ENCODE peak calls at places on chromosome 18, in five cellular contexts. J is breast epithelium; K is lung; D is left ventricle myocardium inferior; N is CD8-positive, alpha-beta T cell. F is an unnamed sample.

GRCh38 chr18:5518899-5519371 is 24.9 kb downstream of the EPB41L3 start:
- DNase-seq in J (no peak), K (no peak), D (no peak), N (no peak), F (no peak)

GRCh38 chr18:63155169-63155852 is 164.3 kb downstream of the BCL2 start:
- DNase-seq in J (no peak), K (peak), D (peak), N (peak), F (peak)

GRCh38 chr18:50651334-50651733 is 91.4 kb downstream of the MAPK4 start:
- DNase-seq in J (peak), K (no peak), D (no peak), N (no peak), F (no peak)

GRCh38 chr18:59897321-59897954 is 2.4 kb upstream of the PMAIP1 start:
- DNase-seq in J (no peak), K (no peak), D (no peak), N (no peak), F (no peak)

GRCh38 chr18:62420151-62420512 is 95.0 kb downstream of the TNFRSF11A start:
- DNase-seq in J (no peak), K (no peak), D (no peak), N (no peak), F (no peak)

GRCh38 chr18:56933472-56933871 is 213.4 kb upstream of the BOD1L2 start:
- DNase-seq in J (no peak), K (no peak), D (no peak), N (no peak), F (no peak)

GRCh38 chr18:65906621-65907034 is 155.8 kb downstream of the CDH7 start:
- DNase-seq in J (no peak), K (no peak), D (no peak), N (no peak), F (no peak)

GRCh38 chr18:13120967-13121586 is 97.5 kb upstream of the LDLRAD4 start:
- DNase-seq in J (no peak), K (no peak), D (no peak), N (no peak), F (no peak)

GRCh38 chr18:31203086-31203793 is 40.6 kb upstream of the DSC1 start:
- DNase-seq in J (no peak), K (peak), D (peak), N (no peak), F (no peak)

GRCh38 chr18:37720706-37721105 is 155.1 kb upstream of the CELF4 start:
- DNase-seq in J (no peak), K (no peak), D (no peak), N (no peak), F (no peak)

GRCh38 chr18:21598726-21599584 is 1.5 kb downstream of the ESCO1 start:
- DNase-seq in J (no peak), K (no peak), D (no peak), N (no peak), F (no peak)

GRCh38 chr18:13577091-13577697 is 149.2 kb downstream of the FAM210A start:
- DNase-seq in J (no peak), K (no peak), D (no peak), N (no peak), F (no peak)

GRCh38 chr18:42807852-42808251 is 307.6 kb downstream of the RIT2 start:
- DNase-seq in J (no peak), K (no peak), D (no peak), N (no peak), F (no peak)

GRCh38 chr18:12310762-12311161 is 2.7 kb downstream of the TUBB6 start:
- DNase-seq in J (no peak), K (no peak), D (no peak), N (no peak), F (no peak)

GRCh38 chr18:59332986-59333385 is 14.5 kb upstream of the CPLX4 start:
- DNase-seq in J (no peak), K (no peak), D (no peak), N (no peak), F (no peak)

GRCh38 chr18:45997689-45998088 is 30.6 kb upstream of the EPG5 start:
- DNase-seq in J (no peak), K (no peak), D (no peak), N (peak), F (no peak)

GRCh38 chr18:27843783-27844415 is 333.0 kb downstream of the CDH2 start:
- DNase-seq in J (no peak), K (no peak), D (no peak), N (no peak), F (no peak)

DNA sequence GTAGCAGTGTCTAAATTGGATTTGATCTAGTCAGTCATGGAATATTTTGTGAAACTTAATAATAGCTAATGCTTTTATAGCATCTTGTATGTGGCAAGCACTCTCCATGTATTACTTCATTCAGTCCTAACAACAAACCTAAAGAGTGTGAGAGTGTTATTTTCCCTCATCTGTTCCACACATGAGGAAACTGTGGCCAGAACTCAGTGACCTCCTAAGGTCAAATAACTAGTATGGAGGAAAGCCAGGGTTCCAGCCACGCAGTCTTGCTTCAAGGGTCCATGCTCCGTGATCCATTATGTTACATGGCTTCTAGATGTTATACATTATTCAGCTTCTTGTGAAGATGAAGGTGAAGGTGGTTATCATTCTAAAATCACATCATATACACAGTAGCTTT is 45.5 kb downstream of the TWSG1 start:
- DNase-seq in J (no peak), K (no peak), D (no peak), N (no peak), F (no peak)
- H3K27ac ChIP-seq in J (peak), K (no peak), D (no peak), N (no peak), F (peak)

GRCh38 chr18:79476031-79476917 is 80.5 kb downstream of the NFATC1 start:
- DNase-seq in J (peak), K (no peak), D (no peak), N (no peak), F (no peak)
- H3K27ac ChIP-seq in J (peak), K (no peak), D (no peak), N (no peak), F (no peak)

DNA sequence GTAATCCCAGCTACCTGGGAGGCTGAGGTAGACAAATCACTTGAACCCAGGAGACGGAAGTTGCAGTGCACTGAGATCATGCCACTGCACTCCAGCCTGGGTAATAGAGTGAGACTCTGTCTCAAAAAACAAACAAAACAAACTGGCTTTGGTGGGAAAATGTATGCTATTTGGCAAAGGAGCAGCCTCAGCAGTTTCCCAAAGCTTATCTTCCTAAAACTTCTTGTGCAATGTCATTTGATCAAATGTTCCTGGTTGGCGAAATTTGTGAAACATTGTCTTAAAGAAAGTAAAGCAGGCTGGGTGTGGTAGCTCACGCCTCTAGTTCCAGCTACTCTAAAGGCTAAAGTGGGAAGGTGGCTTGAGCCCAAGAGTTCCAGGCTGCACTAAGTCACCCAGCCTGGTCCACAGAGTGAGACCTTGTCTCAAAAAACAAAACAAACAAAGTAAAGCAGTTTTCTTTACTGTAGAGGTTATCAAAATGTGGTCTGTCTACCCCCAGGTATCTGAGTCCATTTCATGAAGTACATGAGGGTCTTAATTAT is 17.3 kb upstream of the TAF4B start:
- DNase-seq in J (no peak), K (peak), D (no peak), N (no peak), F (no peak)
- H3K27ac ChIP-seq in J (no peak), K (no peak), D (no peak), N (no peak), F (no peak)

GRCh38 chr18:22737054-22737453 is 196.1 kb upstream of the RBBP8 start:
- DNase-seq in J (no peak), K (no peak), D (no peak), N (no peak), F (no peak)
- H3K27ac ChIP-seq in J (no peak), K (no peak), D (no peak), N (no peak), F (no peak)

GRCh38 chr18:38930881-38931753 is 1365.5 kb upstream of the CELF4 start:
- DNase-seq in J (no peak), K (no peak), D (no peak), N (no peak), F (no peak)
- H3K27ac ChIP-seq in J (no peak), K (no peak), D (no peak), N (no peak), F (no peak)

DNA sequence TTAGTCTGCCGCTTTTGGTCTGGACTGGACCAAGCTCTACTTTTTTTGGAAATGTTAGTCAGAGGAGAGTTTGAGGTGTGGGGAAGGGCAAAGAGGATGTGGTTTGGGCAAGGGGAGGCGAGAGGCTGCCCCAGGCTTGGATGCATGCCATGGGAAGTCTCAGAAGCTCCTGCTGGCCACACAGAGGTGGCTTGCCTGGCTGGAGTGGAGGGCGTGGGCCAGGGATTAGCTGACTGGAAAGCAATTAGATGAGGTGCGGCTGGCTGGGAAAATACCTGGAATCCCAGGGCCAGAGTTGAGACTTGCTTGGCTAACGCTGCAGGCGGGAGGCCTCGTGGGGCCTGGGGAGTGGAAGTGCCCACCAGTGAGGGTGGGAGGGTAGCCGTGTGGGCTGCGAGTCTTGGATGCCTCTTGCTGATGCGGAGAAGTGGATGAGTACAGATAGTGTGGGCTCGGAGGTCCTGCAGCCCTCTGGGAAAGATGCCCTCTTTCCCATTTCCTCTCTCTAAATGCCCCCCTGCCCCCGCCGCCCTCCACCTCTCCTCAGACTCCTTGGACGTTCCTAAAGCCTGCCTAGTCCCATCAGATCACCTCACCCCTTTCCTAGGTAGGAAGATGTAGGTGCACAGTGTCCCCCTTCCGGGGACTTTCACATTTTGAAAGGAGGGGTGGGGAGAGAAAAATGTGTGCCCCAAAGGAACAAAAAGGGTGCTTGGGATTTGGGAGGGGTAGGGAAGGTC is 117.6 kb downstream of the SMAD7 start:
- DNase-seq in J (peak), K (peak), D (peak), N (peak), F (peak)
- H3K27ac ChIP-seq in J (peak), K (peak), D (peak), N (peak), F (peak)

F was measured in vagina.